ENCODE peak calls at places on chromosomes 7 and 10, in seven cellular contexts. I is right atrium auricular region, Y is tibial artery, M is mucosa of descending colon, X is left ventricle myocardium inferior, J is endodermal cell, B is cardiac fibroblast. D is an unnamed sample.

GRCh38 chr10:122127943-122128342 is 139.0 kb downstream of the TACC2 start:
- DNase-seq in X (no peak), B (no peak), J (peak), I (no peak), Y (peak), M (no peak), D (no peak)

GRCh38 chr10:7811000-7811399 is 7.3 kb upstream of the TAF3 start:
- DNase-seq in B (no peak), X (no peak), I (no peak), Y (no peak), M (no peak), J (no peak), D (no peak)

GRCh38 chr7:55189878-55190436 is 171.1 kb downstream of the EGFR start:
- DNase-seq in Y (no peak), B (no peak), J (no peak), X (no peak), I (no peak), M (no peak), D (peak)

GRCh38 chr7:126083014-126083413 is 1153.4 kb upstream of the POT1 start:
- DNase-seq in Y (no peak), X (no peak), B (no peak), I (no peak), J (no peak), M (no peak), D (no peak)

GRCh38 chr7:141220263-141220662 is 146.4 kb downstream of the TMEM178B start:
- DNase-seq in Y (no peak), M (no peak), I (no peak), J (no peak), X (no peak), B (no peak), D (no peak)

GRCh38 chr7:67918158-67918557 is 921.5 kb downstream of the TYW1 start:
- DNase-seq in X (no peak), J (no peak), M (no peak), Y (no peak), I (no peak), B (no peak), D (no peak)

GRCh38 chr7:118858651-118859149 is 634.2 kb downstream of the ANKRD7 start:
- DNase-seq in X (no peak), I (no peak), J (no peak), Y (peak), M (no peak), B (no peak), D (no peak)

GRCh38 chr7:101085000-101085948 is at the start of gene TRIM56:
- DNase-seq in B (peak), Y (peak), I (peak), M (peak), X (peak), J (peak), D (peak)

GRCh38 chr7:98119257-98119918 is 12.7 kb downstream of the LMTK2 start:
- DNase-seq in J (no peak), Y (no peak), X (no peak), I (no peak), M (no peak), B (peak), D (no peak)

GRCh38 chr7:105885386-105886111 is 9.2 kb upstream of the ATXN7L1 start:
- DNase-seq in I (no peak), Y (no peak), J (no peak), X (no peak), B (peak), M (no peak), D (no peak)

DNA sequence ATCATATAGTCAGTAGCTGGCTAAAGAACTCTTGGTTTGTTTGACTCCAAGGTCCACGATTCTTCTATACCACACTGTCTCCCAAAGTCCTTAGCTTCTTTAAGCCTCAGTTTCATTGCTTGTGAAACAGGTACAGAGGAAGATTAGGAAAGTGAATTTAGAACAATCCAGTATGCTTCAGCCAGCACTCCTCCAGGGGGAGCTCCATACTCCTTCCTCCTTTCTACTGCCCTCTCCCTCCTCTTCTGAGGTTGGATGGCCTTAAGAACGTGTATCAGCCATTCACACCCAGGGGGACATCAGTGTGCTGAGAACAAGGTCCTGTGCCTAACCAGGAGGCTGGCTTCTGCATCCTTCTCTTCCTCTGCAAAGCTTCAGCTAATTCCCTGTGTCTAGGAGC is 54.8 kb upstream of the CALD1 start:
- DNase-seq in M (no peak), B (peak), Y (no peak), X (no peak), J (peak), I (no peak), D (no peak)
- TF ChIP-seq CTCF in M (no peak), B (peak), Y (peak), X (peak), J (peak), I (peak), D (peak)

DNA sequence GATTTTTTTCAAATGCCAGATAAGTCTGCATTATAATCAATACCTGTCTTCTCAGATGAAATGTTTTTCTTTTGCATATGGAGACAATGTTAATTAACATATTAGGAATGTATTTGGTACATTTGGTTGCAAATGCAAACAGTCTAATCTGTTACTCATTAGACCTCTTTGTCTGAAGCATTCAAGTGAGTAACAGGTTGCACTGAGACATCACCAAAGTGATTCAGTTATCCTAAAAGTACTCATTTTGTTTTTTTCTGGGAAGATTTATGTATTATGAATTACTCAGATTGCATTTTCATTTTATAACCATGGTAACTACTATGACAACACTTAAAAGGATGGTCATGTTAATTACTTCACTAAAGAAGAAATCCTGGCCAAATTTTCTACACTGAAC is 513.6 kb downstream of the HTR7 start:
- DNase-seq in I (no peak), J (no peak), M (no peak), Y (no peak), X (no peak), B (no peak), D (no peak)
- TF ChIP-seq CTCF in I (no peak), J (no peak), M (no peak), Y (no peak), X (no peak), B (no peak), D (no peak)

DNA sequence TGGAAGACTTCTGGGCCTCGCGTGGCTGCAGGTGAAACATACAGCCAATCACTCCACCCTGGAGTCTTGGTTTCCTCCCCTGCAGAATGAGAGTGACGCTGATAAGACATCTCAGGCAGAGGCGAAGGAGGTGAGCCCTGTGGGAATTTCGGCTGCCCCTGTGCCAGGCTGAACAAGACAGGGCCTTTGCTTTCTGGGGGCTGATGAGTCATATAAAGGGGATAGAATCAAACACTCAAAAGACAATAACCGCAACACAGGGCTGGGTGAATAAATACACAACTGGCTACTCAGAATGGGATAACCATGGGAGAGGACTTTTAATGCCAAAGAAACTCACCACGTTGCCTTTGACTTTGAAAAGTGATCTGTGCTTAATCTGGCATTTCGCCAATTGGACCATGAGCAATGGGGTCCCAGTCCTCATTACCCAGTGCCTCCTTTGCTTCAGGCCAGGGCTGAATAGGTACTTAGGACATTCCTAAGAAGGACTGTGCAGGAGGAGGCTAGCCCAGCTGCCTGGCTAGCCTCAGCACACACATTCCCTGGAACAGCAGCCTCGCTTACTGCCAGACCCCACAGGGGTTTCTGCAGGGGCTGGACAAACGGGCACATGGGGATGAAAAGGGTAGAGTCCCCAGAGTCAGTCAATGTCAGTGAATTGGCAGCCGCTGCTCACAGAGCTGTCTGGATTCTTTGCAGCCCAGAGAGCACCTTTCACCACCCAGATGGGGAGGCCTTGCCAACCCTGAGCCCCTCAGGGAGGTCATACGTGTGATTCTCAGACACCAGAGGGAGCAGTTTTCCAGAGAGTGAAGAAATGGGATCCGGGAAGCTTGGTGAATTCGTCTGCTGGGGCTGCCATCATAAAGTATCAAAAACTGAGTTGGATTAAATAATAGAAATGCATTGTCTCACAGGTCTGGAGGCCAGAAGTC is 143.5 kb downstream of the KCNMA1 start:
- DNase-seq in M (no peak), Y (no peak), X (no peak), I (no peak), B (peak), J (peak), D (no peak)
- TF ChIP-seq CTCF in M (no peak), Y (no peak), X (peak), I (peak), B (peak), J (peak), D (peak)

DNA sequence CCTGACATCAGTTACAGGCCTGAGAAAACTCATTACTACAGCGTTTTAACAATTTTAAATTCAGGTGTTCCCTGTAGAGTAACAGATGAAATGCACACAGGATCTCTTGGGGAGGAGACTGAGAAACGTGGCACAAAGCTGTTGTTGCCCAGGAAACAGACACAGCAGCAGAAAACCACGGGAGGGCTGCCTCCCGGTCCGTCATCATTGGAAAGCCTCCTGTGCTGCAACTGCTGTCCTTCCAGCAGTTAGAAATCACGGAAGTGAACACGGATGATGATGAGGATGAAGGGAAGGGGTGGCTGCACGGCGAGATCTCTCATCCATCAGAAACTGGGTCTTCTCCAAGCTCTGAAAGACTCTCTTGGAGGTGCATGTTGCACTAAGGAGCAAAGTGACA is 94.6 kb upstream of the RNF32 start:
- DNase-seq in M (no peak), Y (no peak), J (no peak), B (no peak), I (no peak), X (no peak), D (no peak)
- TF ChIP-seq CTCF in M (no peak), Y (no peak), J (no peak), B (no peak), I (no peak), X (no peak), D (no peak)

DNA sequence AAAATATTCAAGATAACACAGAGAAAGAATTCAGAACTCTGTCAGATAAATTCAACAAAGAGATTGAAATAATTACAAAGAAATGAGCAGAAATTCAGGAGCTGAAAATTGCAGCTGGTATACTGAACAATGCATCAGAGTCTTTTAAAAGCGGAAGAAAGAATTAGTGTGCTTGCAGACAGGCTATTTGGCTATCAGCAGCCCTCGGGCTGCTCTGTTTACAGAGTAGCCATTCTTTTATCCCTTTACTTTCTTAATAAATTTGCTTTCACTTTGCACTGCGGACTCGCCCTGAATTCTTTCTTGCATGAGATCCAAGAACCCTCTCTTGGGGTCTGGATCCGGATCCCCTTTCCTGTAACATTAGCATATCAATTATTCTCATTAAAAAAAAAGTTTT is 1040.0 kb downstream of the SORCS3 start:
- DNase-seq in Y (no peak), X (no peak), B (no peak), I (no peak), M (no peak), J (no peak), D (no peak)
- TF ChIP-seq CTCF in Y (no peak), X (no peak), B (no peak), I (no peak), M (no peak), J (no peak), D (no peak)

GRCh38 chr7:29556405-29557195 is 7.0 kb upstream of the PRR15 start:
- DNase-seq in Y (no peak), I (no peak), B (no peak), X (no peak), M (no peak), J (no peak), D (no peak)
- TF ChIP-seq CTCF in Y (no peak), I (no peak), B (no peak), X (no peak), M (no peak), J (peak), D (no peak)

GRCh38 chr10:97715259-97715874 is 1.8 kb downstream of the MARVELD1 start:
- DNase-seq in M (no peak), B (no peak), J (peak), X (no peak), I (no peak), Y (peak), D (no peak)

GRCh38 chr10:97714401-97715258 is 1.1 kb downstream of the MARVELD1 start:
- DNase-seq in I (peak), X (peak), Y (peak), B (peak), J (peak), M (peak), D (peak)

GRCh38 chr10:97711640-97712267 is 1.8 kb upstream of the MARVELD1 start:
- DNase-seq in X (no peak), B (no peak), I (no peak), Y (no peak), M (no peak), J (no peak), D (no peak)

GRCh38 chr10:97713351-97713827 is at the start of gene MARVELD1:
- DNase-seq in M (peak), Y (peak), J (peak), I (peak), B (peak), X (peak), D (peak)

GRCh38 chr10:97713828-97714400 is 384 bp downstream of the MARVELD1 start:
- DNase-seq in Y (peak), M (peak), I (peak), X (peak), B (peak), J (peak), D (peak)
- TF ChIP-seq CTCF in Y (no peak), M (no peak), I (peak), X (peak), B (peak), J (peak), D (peak)

D was measured in osteocyte.